ENCODE peak calls at places on chromosomes 3 and 15, in four cellular contexts. C is spleen, E is lower leg skin, R is breast epithelium. B is an unnamed sample.
A peak's percentile ranks its signal among the peaks of the same experiment; 100 is the strongest.

GRCh38 chr3:12679468-12679867 is 15.6 kb upstream of the RAF1 start:
- DNase-seq in E (no peak), C (no peak), R (no peak), B (no peak)

GRCh38 chr3:156455839-156456238 is 99.1 kb downstream of the SSR3 start:
- DNase-seq in C (no peak), R (no peak), E (no peak), B (no peak)

GRCh38 chr15:37973856-37974255 is 39.4 kb downstream of the TMCO5A start:
- DNase-seq in C (no peak), E (no peak), R (no peak), B (no peak)

GRCh38 chr15:50241684-50242450 is 23.7 kb downstream of the HDC start:
- DNase-seq in R (no peak), E (no peak), C (no peak), B (no peak)

GRCh38 chr15:58043192-58043903 is 22.2 kb downstream of the ALDH1A2 start:
- DNase-seq in E (no peak), R (no peak), C (no peak), B (no peak)

GRCh38 chr3:132341746-132342145 is 24.5 kb downstream of the ACP3 start:
- DNase-seq in R (no peak), C (no peak), E (no peak), B (no peak)

GRCh38 chr3:53478166-53478830 is 16.1 kb upstream of the CACNA1D start:
- DNase-seq in R (no peak), C (no peak), E (no peak), B (no peak)

GRCh38 chr3:156321934-156322333 is 201.6 kb downstream of the KCNAB1 start:
- DNase-seq in R (no peak), E (no peak), C (no peak), B (no peak)

GRCh38 chr15:72323752-72324151 is 3.8 kb upstream of the CELF6 start:
- DNase-seq in C (no peak), E (no peak), R (no peak), B (no peak)

GRCh38 chr15:78855746-78856145 is 16.9 kb upstream of the MORF4L1 start:
- DNase-seq in C (no peak), R (no peak), E (no peak), B (no peak)

GRCh38 chr15:97692317-97693015 is 268.0 kb upstream of the ARRDC4 start:
- DNase-seq in R (no peak), E (no peak), C (no peak), B (no peak)

GRCh38 chr3:194711913-194712312 is 26.2 kb downstream of the FAM43A start:
- DNase-seq in C (no peak), E (no peak), R (no peak), B (no peak)

GRCh38 chr15:85354432-85354831 is 26.0 kb upstream of the AKAP13 start:
- DNase-seq in E (no peak), R (no peak), C (no peak), B (no peak)

GRCh38 chr3:9747267-9747666 is 2.5 kb upstream of the OGG1 start:
- DNase-seq in E (no peak), C (no peak), R (no peak), B (no peak)

GRCh38 chr3:9746330-9746729 is 3.4 kb upstream of the OGG1 start:
- DNase-seq in C (no peak), R (no peak), E (no peak), B (no peak)

GRCh38 chr3:9749333-9749662 is 454 bp upstream of the OGG1 start:
- DNase-seq in R (no peak), E (no peak), C (no peak), B (no peak)

GRCh38 chr3:9750556-9751411 is 1.0 kb downstream of the OGG1 start:
- DNase-seq in E (no peak), C (no peak), R (no peak), B (no peak)

DNA sequence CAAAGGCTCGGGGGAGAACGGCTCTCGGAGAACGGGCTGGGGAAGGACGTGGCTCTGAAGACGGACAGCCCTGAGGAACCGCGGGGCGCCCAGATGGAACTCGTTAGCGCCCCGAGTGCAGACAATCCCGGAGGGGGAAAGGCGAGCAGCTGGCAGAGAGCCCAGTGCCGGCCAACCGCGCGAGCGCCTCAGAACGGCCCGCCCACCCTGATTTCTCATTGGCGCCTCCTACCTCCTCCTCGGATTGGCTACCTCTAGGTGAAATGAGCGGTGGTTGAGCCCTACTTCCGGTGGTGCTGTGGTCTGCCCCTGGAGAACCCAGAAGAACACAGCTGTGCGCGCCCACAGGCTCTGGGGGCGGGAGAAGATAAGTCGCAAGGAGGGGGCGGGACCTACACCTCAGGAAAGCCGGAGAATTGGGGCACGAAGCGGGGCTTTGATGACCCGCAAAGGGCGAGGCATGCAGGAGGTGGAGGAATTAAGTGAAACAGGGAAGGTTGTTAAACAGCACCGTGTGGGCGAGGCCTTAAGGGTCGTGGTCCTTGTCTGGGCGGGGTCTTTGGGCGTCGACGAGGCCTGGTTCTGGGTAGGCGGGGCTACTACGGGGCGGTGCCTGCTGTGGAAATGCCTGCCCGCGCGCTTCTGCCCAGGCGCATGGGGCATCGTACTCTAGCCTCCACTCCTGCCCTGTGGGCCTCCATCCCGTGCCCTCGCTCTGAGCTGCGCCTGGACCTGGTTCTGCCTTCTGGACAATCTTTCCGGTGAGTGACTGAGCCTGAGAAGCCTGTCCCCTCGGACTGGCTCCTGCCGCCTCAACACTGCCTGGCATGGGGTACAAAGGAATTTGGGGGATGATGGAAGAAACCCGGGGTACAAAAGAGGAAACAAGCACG is at the start of gene OGG1:
- DNase-seq in R (peak; percentile 96), E (peak; percentile 99), C (peak; percentile 98), B (peak; percentile 98)
- TF ChIP-seq POLR2A in R (no peak), E (no peak), C (peak; percentile 3), B (peak; percentile 25)

DNA sequence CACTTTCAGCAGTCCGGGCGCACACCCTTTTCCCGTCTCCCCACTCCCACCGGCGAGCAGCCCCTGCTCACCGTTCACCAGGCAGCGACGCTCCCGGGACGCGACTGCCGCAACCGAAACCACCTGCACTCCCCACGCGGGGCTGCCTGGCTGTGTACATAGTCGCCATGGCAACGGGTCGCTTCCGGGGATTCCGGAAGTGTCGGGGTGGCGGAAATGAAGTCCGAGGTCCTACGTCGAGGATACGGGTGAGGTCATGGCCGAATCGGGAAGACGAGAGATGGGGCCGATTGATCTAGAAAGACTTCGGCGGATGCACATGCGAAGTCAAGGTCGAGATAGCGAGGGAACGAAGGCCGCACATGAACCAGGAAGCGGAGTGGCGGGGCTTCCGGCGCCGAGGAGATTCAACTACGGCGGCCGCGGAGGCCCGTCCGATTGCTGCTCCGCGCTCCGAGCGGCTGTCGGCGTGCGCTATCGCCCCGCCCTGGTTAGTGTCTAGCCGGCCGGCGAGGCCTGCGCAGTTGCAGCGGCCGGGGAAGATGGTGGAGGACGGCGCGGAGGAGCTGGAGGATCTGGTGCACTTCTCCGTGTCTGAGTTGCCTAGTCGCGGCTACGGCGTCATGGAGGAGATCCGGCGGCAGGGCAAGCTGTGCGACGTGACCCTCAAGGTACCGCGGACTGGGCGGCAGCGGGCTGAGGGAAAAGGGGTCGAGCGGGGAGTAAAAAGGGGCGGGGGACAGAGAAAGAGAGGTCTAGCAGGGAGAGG is at the start of the genes KIF9 and KLHL18:
- DNase-seq in R (peak; percentile 92), C (peak; percentile 99), E (peak; percentile 98), B (peak; percentile 94)
- TF ChIP-seq POLR2A in R (no peak), C (peak; percentile 60), E (no peak), B (peak; percentile 85)

DNA sequence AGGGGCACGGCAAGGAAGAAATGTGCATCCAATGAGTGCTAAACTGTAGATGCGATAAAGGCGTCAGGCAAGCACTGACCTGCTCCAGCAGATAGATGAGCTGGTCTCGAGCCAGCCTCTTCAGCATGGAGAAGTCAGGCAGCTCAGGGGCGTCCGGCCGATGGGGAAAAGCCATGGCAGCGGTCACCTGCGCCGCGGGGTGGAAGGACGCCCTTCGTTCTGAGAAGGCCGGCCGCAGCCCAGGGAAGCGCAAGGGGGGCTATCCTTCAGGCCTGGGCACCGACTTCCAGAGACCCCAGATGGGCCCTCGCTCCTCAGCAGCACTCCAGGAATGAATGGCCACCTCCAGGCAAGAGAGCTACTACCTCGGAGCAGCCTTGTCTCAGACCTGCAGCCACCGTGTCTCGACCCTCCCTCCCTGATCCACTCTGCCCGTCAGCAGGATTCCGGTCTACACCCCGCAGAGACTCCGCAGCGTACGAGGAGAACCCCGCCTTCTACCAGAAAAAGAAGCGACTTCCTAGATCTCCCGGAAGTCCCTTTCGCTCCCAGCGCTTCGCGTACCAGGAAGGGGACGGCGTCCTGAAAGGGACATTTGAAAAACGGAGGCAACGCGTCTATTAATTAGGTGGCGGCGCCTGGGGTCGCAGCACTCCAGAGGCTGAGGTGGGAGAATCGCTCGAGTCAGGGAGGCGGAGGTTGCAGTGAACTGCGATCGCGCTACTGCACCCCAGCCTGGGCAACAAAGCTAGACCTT is at the start of gene VPS33B:
- DNase-seq in E (peak; percentile 95), C (peak; percentile 91), R (peak; percentile 69), B (peak; percentile 53)
- TF ChIP-seq POLR2A in E (no peak), C (peak; percentile 9), R (no peak), B (peak; percentile 84)

GRCh38 chr3:105672996-105673395 is 195.8 kb downstream of the CBLB start:
- DNase-seq in R (no peak), E (no peak), C (no peak), B (no peak)
- TF ChIP-seq POLR2A in R (no peak), E (no peak), C (no peak), B (no peak)

DNA sequence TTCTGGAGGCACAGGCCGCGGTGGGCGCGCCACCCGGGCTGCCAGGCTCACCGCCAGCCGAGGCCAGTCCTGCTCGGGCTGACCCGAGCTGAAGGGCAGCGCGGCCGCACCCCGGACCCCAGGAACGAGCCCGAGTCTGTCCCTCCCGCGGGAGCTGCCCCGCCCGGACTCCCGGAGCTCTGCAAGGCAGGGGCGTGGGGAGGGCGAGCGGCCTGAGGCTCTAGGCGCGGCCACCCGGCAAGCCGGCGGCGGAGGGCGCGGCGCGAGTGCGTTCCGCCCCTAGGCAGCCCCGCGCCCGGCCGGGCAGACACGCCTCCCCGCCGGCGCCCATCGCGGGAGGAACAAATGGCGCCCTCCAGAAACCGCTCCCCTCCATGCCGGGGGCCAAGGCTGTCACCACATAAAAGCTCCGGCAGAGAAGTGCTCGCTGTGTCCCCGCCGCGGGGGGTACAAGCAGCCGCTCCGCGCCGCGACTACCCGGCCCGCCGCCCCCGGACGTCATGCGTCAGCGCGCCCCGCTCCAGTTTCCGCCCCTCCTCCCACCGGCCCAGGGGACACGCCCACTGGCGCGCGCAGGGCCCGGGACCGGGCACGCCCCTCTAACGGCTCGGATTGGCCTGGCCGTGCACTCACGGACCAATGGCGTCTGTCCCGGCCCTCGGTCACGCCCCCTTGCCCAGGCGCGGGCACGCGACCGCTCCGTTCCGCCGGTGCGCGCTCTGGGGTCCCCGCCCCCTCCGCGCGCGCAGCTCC is 483 bp upstream of the KLF13 start:
- DNase-seq in C (peak; percentile 100), R (peak; percentile 99), E (peak; percentile 100), B (peak; percentile 98)
- TF ChIP-seq POLR2A in C (peak; percentile 95), R (peak; percentile 87), E (peak; percentile 88), B (peak; percentile 78)

DNA sequence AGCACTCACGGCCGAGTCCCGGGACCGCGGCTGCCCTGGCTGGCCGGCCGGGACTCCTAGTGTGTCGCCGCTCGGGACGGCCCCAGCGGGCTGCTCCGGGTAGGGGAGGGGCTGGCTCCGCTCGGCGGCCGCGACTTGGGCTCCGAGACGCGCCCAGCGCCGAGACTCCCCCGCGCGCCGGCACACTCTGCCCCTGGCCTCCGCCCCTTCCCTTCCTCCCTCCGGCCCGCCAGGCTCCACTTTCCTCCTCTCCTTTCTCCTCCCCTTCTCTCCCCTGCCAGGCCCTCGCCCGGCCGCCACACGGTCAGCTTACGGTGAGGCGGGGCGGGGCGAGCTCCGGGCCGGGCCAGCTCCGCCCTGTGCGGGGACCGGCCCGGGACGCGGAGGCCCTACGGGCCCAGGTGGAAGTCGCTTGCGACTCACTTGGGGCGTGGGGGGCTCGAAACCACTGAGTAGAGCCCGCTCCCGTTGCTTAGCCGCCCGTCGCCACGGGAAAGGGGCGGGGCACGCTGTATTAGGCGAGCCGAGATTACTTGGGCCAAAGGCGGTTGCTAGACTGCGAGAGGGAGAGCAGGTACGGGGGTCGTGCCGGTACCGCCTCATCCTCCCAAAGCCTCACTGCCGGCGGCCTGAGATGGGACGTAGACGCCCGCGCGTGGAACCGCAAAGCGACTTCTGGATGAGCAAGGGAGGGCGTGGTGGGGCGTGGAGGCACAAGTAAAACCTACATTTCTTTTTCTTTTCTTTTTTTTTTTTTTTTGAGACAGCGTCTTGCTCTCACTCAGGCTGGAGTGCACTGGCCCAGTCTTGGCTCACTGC is at the start of gene ITGB5:
- DNase-seq in R (peak; percentile 77), C (peak; percentile 86), E (peak; percentile 96), B (peak; percentile 49)
- TF ChIP-seq POLR2A in R (peak; percentile 10), C (no peak), E (peak; percentile 8), B (no peak)